ENCODE peak calls at places on chromosome 11, in ten cellular contexts. T, P, B, D, K, H, S, A, O and G are unnamed samples.

GRCh38 chr11:9143726-9144125 is 52.3 kb upstream of the SCUBE2 start:
- DNase-seq in P (no peak), A (no peak), O (no peak), H (no peak), B (no peak), T (no peak), D (no peak), S (no peak), K (no peak), G (no peak)

GRCh38 chr11:19829109-19829790 is 116.6 kb downstream of the NAV2 start:
- DNase-seq in O (no peak), S (no peak), A (no peak), T (no peak), P (no peak), H (no peak), D (peak; percentile 31), K (no peak), B (no peak), G (no peak)

GRCh38 chr11:131430466-131431176 is 60.2 kb downstream of the NTM start:
- DNase-seq in H (no peak), A (no peak), P (no peak), B (peak; percentile 9), T (no peak), S (no peak), O (no peak), D (no peak), K (no peak), G (no peak)

GRCh38 chr11:9076661-9077060 is 14.7 kb downstream of the SCUBE2 start:
- DNase-seq in P (no peak), O (no peak), S (no peak), K (no peak), A (no peak), B (no peak), H (no peak), D (no peak), T (no peak), G (no peak)

GRCh38 chr11:75981546-75981945 is 166.5 kb downstream of the UVRAG start:
- DNase-seq in T (no peak), K (no peak), P (no peak), H (no peak), O (no peak), B (no peak), A (no peak), D (no peak), S (no peak), G (no peak)

GRCh38 chr11:115924744-115925567 is 420.7 kb upstream of the CADM1 start:
- DNase-seq in H (no peak), D (no peak), A (no peak), T (no peak), K (no peak), O (no peak), P (no peak), B (no peak), S (peak; percentile 95), G (no peak)

GRCh38 chr11:36109850-36110606 is 166.2 kb downstream of the LDLRAD3 start:
- DNase-seq in S (no peak), H (no peak), T (no peak), A (no peak), O (no peak), P (peak; percentile 38), B (no peak), K (no peak), D (no peak), G (peak; percentile 32)

GRCh38 chr11:92308366-92308765 is 83.7 kb downstream of the FAT3 start:
- DNase-seq in B (no peak), P (no peak), H (no peak), T (no peak), K (no peak), O (no peak), D (peak; percentile 47), S (no peak), A (no peak), G (no peak)

GRCh38 chr11:134385774-134386565 is 26.1 kb downstream of the B3GAT1 start:
- DNase-seq in T (no peak), P (no peak), D (peak; percentile 10), H (no peak), K (no peak), B (no peak), S (no peak), A (no peak), O (peak; percentile 73), G (no peak)

GRCh38 chr11:86629070-86629706 is 43.2 kb downstream of the ME3 start:
- DNase-seq in P (peak; percentile 73), S (peak; percentile 66), D (no peak), H (no peak), K (no peak), O (no peak), B (peak; percentile 74), T (no peak), A (no peak), G (no peak)

GRCh38 chr11:22276535-22276934 is 61.6 kb upstream of the SLC17A6 start:
- DNase-seq in O (no peak), A (no peak), P (no peak), K (no peak), B (no peak), H (no peak), T (no peak), S (no peak), D (no peak), G (no peak)

GRCh38 chr11:65261591-65262380 is at the start of gene POLA2:
- DNase-seq in B (peak; percentile 80), H (peak; percentile 96), K (peak; percentile 94), S (peak; percentile 95), A (peak; percentile 97), T (peak; percentile 90), D (peak; percentile 96), P (peak; percentile 96), O (peak; percentile 85), G (peak; percentile 82)

GRCh38 chr11:108561535-108561991 is 32.0 kb downstream of the EXPH5 start:
- DNase-seq in S (peak; percentile 31), T (no peak), O (no peak), B (no peak), P (peak; percentile 32), K (no peak), A (no peak), D (no peak), H (no peak), G (peak; percentile 29)

GRCh38 chr11:102577182-102577581 is 46.6 kb upstream of the MMP7 start:
- DNase-seq in P (peak; percentile 24), S (peak; percentile 46), A (no peak), K (no peak), D (no peak), T (no peak), B (peak; percentile 25), O (no peak), H (no peak), G (no peak)

GRCh38 chr11:14144905-14145304 is 182.4 kb downstream of the SPON1 start:
- DNase-seq in K (no peak), S (no peak), T (no peak), O (no peak), P (no peak), B (no peak), A (no peak), D (no peak), H (no peak), G (no peak)

GRCh38 chr11:124864176-124864891 is 898 bp upstream of the ROBO3 start:
- DNase-seq in H (no peak), S (no peak), D (no peak), P (no peak), T (no peak), B (no peak), A (no peak), K (no peak), O (no peak), G (no peak)

GRCh38 chr11:61895046-61895717 is 3.8 kb upstream of the FADS3 start:
- DNase-seq in H (no peak), K (no peak), B (no peak), A (no peak), S (no peak), O (no peak), P (no peak), T (no peak), D (no peak), G (no peak)

GRCh38 chr11:23124249-23124648 is 264.0 kb upstream of the CCDC179 start:
- DNase-seq in T (no peak), S (peak; percentile 7), H (no peak), O (no peak), K (no peak), A (no peak), B (no peak), D (no peak), P (peak; percentile 8), G (no peak)

GRCh38 chr11:75485742-75486141 is 40.0 kb downstream of the GDPD5 start:
- DNase-seq in S (no peak), O (no peak), K (no peak), A (no peak), D (no peak), T (no peak), P (no peak), H (no peak), B (no peak), G (no peak)

GRCh38 chr11:36211735-36212430 is 77.3 kb downstream of the COMMD9 start:
- DNase-seq in K (no peak), D (no peak), B (no peak), T (no peak), S (no peak), H (no peak), P (no peak), A (no peak), O (no peak), G (no peak)

GRCh38 chr11:85855341-85855656 is at the start of gene CCDC83:
- DNase-seq in H (no peak), P (no peak), T (no peak), A (no peak), O (no peak), D (no peak), B (no peak), S (no peak), K (no peak), G (no peak)

GRCh38 chr11:12765428-12765827 is 91.2 kb downstream of the TEAD1 start:
- DNase-seq in P (peak; percentile 36), T (no peak), S (peak; percentile 60), A (no peak), D (no peak), K (no peak), H (no peak), O (peak; percentile 61), B (no peak), G (no peak)

GRCh38 chr11:112320668-112321067 is 60.0 kb upstream of the PLET1 start:
- DNase-seq in K (no peak), O (no peak), S (peak; percentile 89), B (peak; percentile 89), D (peak; percentile 92), A (peak; percentile 77), H (no peak), T (no peak), P (peak; percentile 91), G (peak; percentile 76)

GRCh38 chr11:76205252-76206076 is 838 bp downstream of the WNT11 start:
- DNase-seq in A (no peak), D (no peak), P (no peak), T (no peak), B (no peak), H (no peak), O (no peak), K (no peak), S (no peak), G (no peak)

GRCh38 chr11:114284021-114284420 is 12.2 kb upstream of the NNMT start:
- DNase-seq in H (no peak), A (no peak), O (no peak), T (no peak), P (no peak), B (no peak), S (no peak), D (peak; percentile 57), K (no peak), G (no peak)

GRCh38 chr11:959027-959426 is 33.4 kb downstream of the AP2A2 start:
- DNase-seq in S (no peak), A (no peak), P (no peak), D (no peak), K (no peak), H (no peak), O (no peak), B (no peak), T (no peak), G (no peak)

GRCh38 chr11:80104196-80104595 is 663.4 kb upstream of the TENM4 start:
- DNase-seq in D (no peak), S (no peak), T (no peak), A (no peak), P (no peak), B (no peak), H (no peak), O (no peak), K (no peak), G (no peak)

GRCh38 chr11:451738-452137 is 1.7 kb downstream of the PTDSS2 start:
- DNase-seq in T (no peak), K (no peak), P (no peak), D (no peak), A (no peak), O (no peak), B (no peak), S (no peak), H (no peak), G (no peak)